ENCODE peak calls at places on chromosomes 3 and 15, in six cellular contexts. P, S, F, L, I and B are unnamed samples.

GRCh38 chr3:89320186-89320585 is 212.8 kb downstream of the EPHA3 start:
- DNase-seq in P (no peak), S (no peak), F (no peak), L (peak; percentile 53), I (no peak), B (no peak)

GRCh38 chr3:188174309-188175044 is 20.5 kb downstream of the LPP start:
- DNase-seq in P (no peak), S (no peak), F (no peak), L (no peak), I (no peak), B (no peak)

GRCh38 chr3:123246846-123247245 is 45.1 kb downstream of the SEC22A start:
- DNase-seq in P (no peak), S (no peak), F (no peak), L (no peak), I (no peak), B (no peak)

GRCh38 chr15:73797366-73798158 is 44.4 kb upstream of the INSYN1 start:
- DNase-seq in P (no peak), S (no peak), F (no peak), L (no peak), I (no peak), B (no peak)

GRCh38 chr3:152377184-152377570 is 108.4 kb downstream of the MBNL1 start:
- DNase-seq in P (no peak), S (no peak), F (no peak), L (no peak), I (no peak), B (no peak)

GRCh38 chr3:126484662-126485061 is 9.0 kb upstream of the ZXDC start:
- DNase-seq in P (no peak), S (no peak), F (no peak), L (no peak), I (no peak), B (no peak)

GRCh38 chr15:25936004-25936403 is 72.9 kb upstream of the ATP10A start:
- DNase-seq in P (no peak), S (peak; percentile 11), F (no peak), L (no peak), I (no peak), B (no peak)

GRCh38 chr3:5709704-5710103 is 522.2 kb downstream of the EDEM1 start:
- DNase-seq in P (peak; percentile 57), S (no peak), F (peak; percentile 27), L (peak; percentile 47), I (no peak), B (no peak)

GRCh38 chr15:29039466-29040366 is 153.9 kb downstream of the APBA2 start:
- DNase-seq in P (no peak), S (no peak), F (no peak), L (no peak), I (no peak), B (peak; percentile 6)

GRCh38 chr3:49256152-49256551 is 20.9 kb downstream of the C3orf62 start:
- DNase-seq in P (no peak), S (no peak), F (no peak), L (no peak), I (no peak), B (no peak)

GRCh38 chr15:36810656-36811449 is 231.4 kb downstream of the CDIN1 start:
- DNase-seq in P (peak; percentile 40), S (no peak), F (no peak), L (peak; percentile 59), I (peak; percentile 34), B (no peak)

GRCh38 chr15:63357061-63357460 is 24.6 kb downstream of the CA12 start:
- DNase-seq in P (no peak), S (no peak), F (no peak), L (no peak), I (no peak), B (no peak)

GRCh38 chr15:66505818-66506217 is 692 bp downstream of the ZWILCH start:
- DNase-seq in P (no peak), S (no peak), F (no peak), L (no peak), I (no peak), B (no peak)

GRCh38 chr3:126422571-126423091 is 27.9 kb downstream of the CFAP100 start:
- DNase-seq in P (no peak), S (no peak), F (no peak), L (no peak), I (no peak), B (no peak)

GRCh38 chr15:48447657-48448056 is 116.4 kb downstream of the DUT start:
- DNase-seq in P (no peak), S (peak; percentile 82), F (no peak), L (no peak), I (peak; percentile 46), B (no peak)

GRCh38 chr3:59006791-59007517 is 42.9 kb downstream of the CFAP20DC start:
- DNase-seq in P (no peak), S (peak; percentile 76), F (no peak), L (no peak), I (peak; percentile 21), B (no peak)

GRCh38 chr15:41494190-41494921 is 682 bp downstream of the ITPKA start:
- DNase-seq in P (peak; percentile 76), S (no peak), F (no peak), L (peak; percentile 70), I (no peak), B (peak; percentile 58)

GRCh38 chr3:177603137-177603603 is 405.9 kb upstream of the TBL1XR1 start:
- DNase-seq in P (no peak), S (no peak), F (no peak), L (no peak), I (peak; percentile 48), B (no peak)

GRCh38 chr3:120160050-120160449 is 65.8 kb upstream of the GSK3B start:
- DNase-seq in P (no peak), S (peak; percentile 98), F (no peak), L (peak; percentile 95), I (peak; percentile 95), B (no peak)

GRCh38 chr3:32280262-32280910 is 41.9 kb downstream of the CMTM8 start:
- DNase-seq in P (no peak), S (no peak), F (no peak), L (peak; percentile 48), I (no peak), B (no peak)

GRCh38 chr3:178367817-178368617 is 168.2 kb upstream of the KCNMB2 start:
- DNase-seq in P (no peak), S (no peak), F (no peak), L (no peak), I (no peak), B (no peak)

GRCh38 chr3:197523551-197523950 is 32.2 kb downstream of the BDH1 start:
- DNase-seq in P (peak; percentile 23), S (no peak), F (no peak), L (no peak), I (no peak), B (no peak)

GRCh38 chr3:178618907-178619306 is 82.7 kb downstream of the KCNMB2 start:
- DNase-seq in P (no peak), S (no peak), F (no peak), L (no peak), I (no peak), B (no peak)

GRCh38 chr3:94336076-94336741 is 273.3 kb downstream of the NSUN3 start:
- DNase-seq in P (peak; percentile 31), S (peak; percentile 70), F (no peak), L (peak; percentile 92), I (peak; percentile 65), B (peak; percentile 43)

GRCh38 chr15:29196306-29196705 is 73.3 kb downstream of the NSMCE3 start:
- DNase-seq in P (no peak), S (no peak), F (peak; percentile 13), L (peak; percentile 34), I (no peak), B (no peak)

DNA sequence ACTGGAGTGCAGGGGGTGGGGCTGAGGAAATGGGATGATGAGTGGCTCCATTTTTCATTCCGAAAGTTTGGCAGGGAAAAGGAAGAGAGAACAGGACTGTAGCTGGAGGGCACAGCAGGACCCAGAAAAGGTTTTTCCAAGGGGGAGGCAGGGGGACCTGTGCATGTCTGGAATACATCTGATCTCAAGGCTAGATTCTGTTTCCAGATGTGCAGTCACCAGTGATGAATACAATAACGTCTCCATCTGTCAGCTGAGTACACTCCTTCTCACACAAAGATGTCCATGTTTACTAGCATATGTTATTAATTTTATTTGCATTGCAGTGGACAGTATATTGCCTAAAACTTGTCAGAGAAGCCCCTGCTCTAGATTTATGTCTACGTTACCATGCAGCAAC is 39.9 kb upstream of the PRTG start:
- DNase-seq in P (no peak), S (no peak), F (no peak), L (no peak), I (no peak), B (no peak)
- H3K79me1 ChIP-seq in P (no peaks in the 10 kb centered on the region), S (no peaks in the 10 kb centered on the region), F (no peaks in the 10 kb centered on the region), L (no peaks in the 10 kb centered on the region), I (no peaks in the 10 kb centered on the region), B (no peaks in the 10 kb centered on the region)

GRCh38 chr15:65410036-65410435 is 12.7 kb downstream of the IGDCC4 start:
- DNase-seq in P (no peak), S (no peak), F (no peak), L (no peak), I (no peak), B (no peak)
- H3K27me3 ChIP-seq in P (no peaks in the 10 kb centered on the region), S (peaks cover 2% of the 10 kb centered on the region), F (no peaks in the 10 kb centered on the region), L (no peaks in the 10 kb centered on the region), I (no peaks in the 10 kb centered on the region), B (no peaks in the 10 kb centered on the region)

GRCh38 chr3:107662586-107662985 is 139.8 kb downstream of the BBX start:
- DNase-seq in P (no peak), S (peak; percentile 29), F (no peak), L (no peak), I (peak; percentile 24), B (no peak)

GRCh38 chr3:107661447-107662108 is 138.8 kb downstream of the BBX start:
- DNase-seq in P (no peak), S (no peak), F (no peak), L (no peak), I (peak; percentile 65), B (no peak)

GRCh38 chr3:107664614-107665013 is 141.9 kb downstream of the BBX start:
- DNase-seq in P (no peak), S (no peak), F (no peak), L (peak; percentile 22), I (no peak), B (no peak)

GRCh38 chr3:107662109-107662477 is 139.3 kb downstream of the BBX start:
- DNase-seq in P (no peak), S (peak; percentile 78), F (no peak), L (no peak), I (peak; percentile 77), B (no peak)

GRCh38 chr3:107663266-107663665 is 140.5 kb downstream of the BBX start:
- DNase-seq in P (no peak), S (no peak), F (no peak), L (no peak), I (no peak), B (no peak)
- H2BK15ac ChIP-seq in P (no peak overlapping the region), S (no peak overlapping the region), F (no peak overlapping the region), L (no peak overlapping the region), I (no peak overlapping the region), B (no peak overlapping the region)

DNA sequence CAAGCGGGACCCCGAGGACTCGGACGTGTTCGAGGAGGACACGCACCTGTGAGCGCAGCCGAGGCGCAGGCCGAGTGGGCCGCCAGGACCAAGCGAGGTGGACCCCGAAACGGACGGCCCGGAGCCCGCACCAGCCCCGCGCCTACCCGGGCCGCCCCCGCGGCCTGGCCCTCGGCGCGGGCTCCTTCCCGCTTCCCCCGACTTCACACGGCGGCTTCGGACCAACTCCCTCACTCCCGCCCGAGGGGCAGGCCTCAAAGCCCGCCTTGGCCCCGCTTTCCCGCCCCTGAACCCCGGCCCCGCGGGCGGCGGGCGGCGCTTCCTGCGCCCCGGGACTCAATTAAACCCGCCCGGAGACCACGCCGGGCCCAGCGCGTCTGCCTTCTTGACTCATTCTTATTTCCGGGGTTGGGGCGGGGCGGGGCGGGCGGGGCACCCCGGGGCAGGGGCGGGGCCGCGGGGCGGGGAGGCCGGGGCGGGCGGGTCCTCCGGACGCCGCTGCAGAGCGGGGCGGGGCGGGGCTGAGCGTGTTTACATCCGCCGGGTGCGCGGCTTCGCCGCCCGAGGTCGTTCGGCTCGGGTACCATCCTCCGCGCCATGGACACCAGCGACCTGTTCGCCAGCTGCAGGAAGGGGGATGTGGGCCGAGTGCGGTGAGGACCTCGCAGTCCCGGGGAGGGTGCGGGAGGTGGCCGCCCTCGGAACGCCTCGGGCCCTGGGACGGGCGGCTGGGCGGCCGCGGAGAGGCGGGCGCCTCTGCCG is at the start of gene ABTB1:
- DNase-seq in P (peak; percentile 86), S (peak; percentile 58), F (no peak), L (peak; percentile 83), I (peak; percentile 75), B (peak; percentile 65)
- H3K79me1 ChIP-seq in P (no peaks in the 10 kb centered on the region), S (peaks cover 35% of the 10 kb centered on the region), F (no peaks in the 10 kb centered on the region), L (no peaks in the 10 kb centered on the region), I (peaks cover 18% of the 10 kb centered on the region), B (peaks cover 2% of the 10 kb centered on the region)